ENCODE peak calls at places on chromosomes 11 and 22, in five cellular contexts. C is K562, M is GM12878, A is A549, U is HepG2. Y is an unnamed sample.
A peak's percentile ranks its signal among the peaks of the same experiment; 100 is the strongest.

GRCh38 chr11:118212781-118213565 is 11.8 kb downstream of the JAML start:
- DNase-seq in M (no peak), A (no peak), U (no peak), C (no peak), Y (no peak)

GRCh38 chr11:128040603-128041002 is 546.8 kb downstream of the ETS1 start:
- DNase-seq in C (no peak), U (no peak), A (no peak), M (no peak), Y (no peak)

GRCh38 chr11:107468596-107468995 is 11.0 kb upstream of the CWF19L2 start:
- DNase-seq in U (no peak), M (no peak), C (peak; percentile 18), A (no peak), Y (no peak)

GRCh38 chr11:109865558-109866186 is 227.5 kb upstream of the ZC3H12C start:
- DNase-seq in M (no peak), A (no peak), C (no peak), U (no peak), Y (peak; percentile 21)

GRCh38 chr22:46376908-46377565 is 41.5 kb downstream of the TRMU start:
- DNase-seq in U (peak; percentile 21), M (no peak), C (no peak), A (no peak), Y (no peak)

GRCh38 chr11:61173456-61173855 is 12.2 kb upstream of the VPS37C start:
- DNase-seq in A (no peak), M (no peak), U (peak; percentile 41), C (peak; percentile 46), Y (no peak)

GRCh38 chr22:44112191-44112590 is 68.5 kb upstream of the PARVG start:
- DNase-seq in M (no peak), A (no peak), U (no peak), C (no peak), Y (no peak)

GRCh38 chr11:109027851-109028250 is 363.0 kb downstream of the DDX10 start:
- DNase-seq in C (no peak), U (no peak), A (no peak), M (no peak), Y (no peak)

GRCh38 chr11:32382339-32383049 is 52.8 kb downstream of the WT1 start:
- DNase-seq in M (no peak), A (no peak), C (no peak), U (no peak), Y (no peak)

GRCh38 chr11:61058583-61059259 is 43.6 kb upstream of the CD5 start:
- DNase-seq in A (no peak), U (no peak), M (no peak), C (no peak), Y (no peak)

GRCh38 chr11:62555464-62556092 is 9.0 kb upstream of the AHNAK start:
- DNase-seq in M (peak; percentile 92), A (peak; percentile 26), U (no peak), C (peak; percentile 63), Y (peak; percentile 32)

GRCh38 chr11:20035701-20036601 is 124.3 kb downstream of the DBX1 start:
- DNase-seq in U (peak; percentile 91), C (peak; percentile 40), A (peak; percentile 96), M (no peak), Y (no peak)

GRCh38 chr11:115654792-115655191 is 150.6 kb upstream of the CADM1 start:
- DNase-seq in C (no peak), M (no peak), U (no peak), A (no peak), Y (no peak)

GRCh38 chr11:115653076-115653475 is 148.9 kb upstream of the CADM1 start:
- DNase-seq in U (no peak), C (no peak), A (no peak), M (no peak), Y (no peak)

GRCh38 chr11:115653926-115654325 is 149.7 kb upstream of the CADM1 start:
- DNase-seq in M (no peak), A (no peak), U (no peak), C (no peak), Y (no peak)

GRCh38 chr11:115652501-115652900 is 148.3 kb upstream of the CADM1 start:
- DNase-seq in U (no peak), A (no peak), C (no peak), M (no peak), Y (no peak)

GRCh38 chr11:115652094-115652493 is 147.9 kb upstream of the CADM1 start:
- DNase-seq in M (no peak), C (no peak), U (no peak), A (no peak), Y (no peak)
- TF ChIP-seq REST in M (no peak), C (no peak), U (no peak), A (no peak), Y (no peak)

DNA sequence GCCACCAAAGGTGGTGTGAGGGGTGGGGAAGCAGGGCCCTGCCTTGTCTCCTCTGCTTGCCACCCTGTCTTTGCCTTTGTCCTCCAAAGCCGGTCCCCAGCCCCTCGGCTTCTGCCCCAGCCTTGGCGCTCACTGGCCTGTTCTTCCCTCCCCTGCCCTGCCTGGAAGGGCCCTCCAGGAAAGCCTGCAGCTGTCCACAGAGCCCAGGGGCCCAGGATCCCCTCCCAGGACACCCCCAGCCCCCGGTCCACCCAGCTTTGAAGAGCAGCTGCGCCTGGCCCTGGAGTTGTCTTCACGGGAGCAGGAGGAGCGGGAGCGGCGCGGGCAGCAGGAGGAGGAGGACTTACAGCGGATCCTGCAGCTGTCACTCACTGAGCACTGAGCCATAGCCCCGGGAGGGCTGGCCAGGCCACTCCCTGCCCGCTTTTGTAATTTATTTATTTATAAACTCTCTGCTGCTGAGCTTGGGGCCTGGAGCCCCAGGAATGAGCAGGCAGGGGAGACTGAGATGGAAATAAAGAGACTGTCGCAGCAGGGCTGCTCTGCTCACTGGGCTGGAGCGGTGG is 1.3 kb upstream of the SSH3 start:
- DNase-seq in A (no peak), C (no peak), M (no peak), U (no peak), Y (peak; percentile 83)
- H3K4me3 ChIP-seq in A (no peak overlapping the region), C (no peak overlapping the region), M (no peak overlapping the region), U (no peak overlapping the region), Y (peak overlapping the region; percentile 87)

GRCh38 chr11:123545726-123546125 is 108.7 kb downstream of the SCN3B start:
- DNase-seq in A (no peak), M (no peak), C (no peak), U (no peak), Y (no peak)

GRCh38 chr11:123544631-123545375 is 109.6 kb downstream of the SCN3B start:
- DNase-seq in C (no peak), A (no peak), U (no peak), M (no peak), Y (no peak)

GRCh38 chr11:123546515-123546914 is 107.9 kb downstream of the SCN3B start:
- DNase-seq in A (no peak), C (no peak), M (no peak), U (no peak), Y (no peak)

GRCh38 chr11:123547180-123547579 is 107.2 kb downstream of the SCN3B start:
- DNase-seq in C (no peak), U (no peak), A (no peak), M (peak; percentile 34), Y (no peak)

GRCh38 chr11:123543796-123544195 is 110.6 kb downstream of the SCN3B start:
- DNase-seq in A (no peak), U (no peak), M (no peak), C (no peak), Y (no peak)
- TF ChIP-seq JUNB in A (no peak), U (no peak), M (no peak), C (no peak), Y (no peak)

DNA sequence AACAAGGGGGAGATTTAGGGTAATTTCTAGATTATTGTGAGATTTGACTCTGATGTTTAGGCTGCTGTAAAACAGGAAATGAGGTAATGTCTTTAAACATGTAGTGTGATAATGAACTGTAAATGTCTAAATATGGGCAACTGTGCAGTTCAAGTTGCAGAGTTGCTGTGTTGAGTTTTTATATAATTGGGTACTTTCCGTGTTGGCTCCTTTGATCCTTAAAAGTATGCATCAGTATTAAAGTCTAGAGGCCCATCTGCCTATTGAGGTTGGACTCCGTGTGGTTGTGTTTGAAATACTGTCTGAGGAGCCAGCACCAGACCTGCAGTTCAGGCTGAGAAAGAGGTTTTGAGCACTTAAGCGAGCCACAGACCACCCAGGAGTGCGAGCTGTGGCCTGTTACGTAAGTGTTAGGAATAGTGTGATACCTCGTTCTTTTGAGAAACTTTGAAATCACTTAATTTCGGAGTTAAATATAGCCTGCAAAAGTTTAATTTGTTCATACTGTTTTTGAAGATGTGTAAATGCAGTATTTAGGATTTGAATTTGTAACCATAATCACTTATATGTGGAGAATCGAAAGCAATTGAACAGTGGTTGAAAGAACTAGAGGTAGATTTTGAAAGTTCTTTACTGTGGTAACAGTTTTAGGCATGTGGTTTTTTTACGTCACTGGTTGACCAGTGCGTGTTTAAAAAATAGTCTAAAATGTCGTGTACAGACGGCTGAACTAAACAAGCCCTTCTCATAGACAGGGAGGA is 9.0 kb downstream of the FAM118A start:
- DNase-seq in M (peak; percentile 46), A (no peak), C (no peak), U (no peak), Y (peak; percentile 20)
- TF ChIP-seq REST in M (no peak), A (no peak), C (no peak), U (no peak), Y (no peak)

GRCh38 chr22:28826921-28827320 is 26.6 kb upstream of the XBP1 start:
- DNase-seq in U (no peak), A (no peak), M (no peak), C (no peak), Y (no peak)
- H3K4me3 ChIP-seq in U (no peak overlapping the region), A (no peak overlapping the region), M (no peak overlapping the region), C (no peak overlapping the region), Y (no peak overlapping the region)

GRCh38 chr22:35411112-35411511 is 11.2 kb downstream of the MCM5 start:
- DNase-seq in M (peak; percentile 67), C (no peak), A (no peak), U (no peak), Y (no peak)
- TF ChIP-seq JUNB in M (no peak), C (no peak), A (no peak), U (no peak), Y (no peak)

DNA sequence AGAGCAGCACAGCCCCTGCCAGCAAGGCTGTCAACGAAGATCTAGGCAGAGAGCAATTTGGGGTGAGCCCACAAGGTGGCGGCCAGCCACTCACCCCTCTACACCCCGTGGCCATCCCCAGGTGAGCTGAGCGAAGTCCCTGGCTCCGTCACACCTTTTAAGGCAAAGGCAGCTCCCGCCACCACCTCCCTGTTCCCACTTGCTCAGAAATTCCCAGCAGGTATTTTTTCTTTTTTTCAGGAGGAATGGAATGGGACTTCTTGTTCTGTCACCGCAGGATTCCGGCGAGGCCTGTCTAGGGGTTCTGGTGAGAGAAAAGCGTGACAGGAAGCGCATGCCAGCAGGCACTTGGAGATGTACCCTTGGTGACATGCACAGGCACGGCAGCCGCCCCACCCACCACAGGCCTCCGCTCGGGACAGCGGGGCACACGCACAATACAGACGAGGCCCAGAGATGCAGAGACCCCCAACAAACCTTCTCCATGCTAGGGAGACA is 10.0 kb downstream of the RPL3 start:
- DNase-seq in A (no peak), U (no peak), C (peak; percentile 47), M (no peak), Y (peak; percentile 89)
- TF ChIP-seq REST in A (no peak), U (no peak), C (no peak), M (no peak), Y (no peak)

GRCh38 chr11:117180661-117181585 is 2.4 kb downstream of the SIDT2 start:
- DNase-seq in M (peak; percentile 46), A (peak; percentile 66), C (peak; percentile 75), U (peak; percentile 76), Y (peak; percentile 95)

GRCh38 chr11:117178210-117179034 is at the start of gene SIDT2:
- DNase-seq in A (peak; percentile 76), U (peak; percentile 83), C (peak; percentile 86), M (peak; percentile 75), Y (peak; percentile 98)

GRCh38 chr11:117179048-117179999 is 781 bp downstream of the SIDT2 start:
- DNase-seq in A (peak; percentile 33), C (peak; percentile 65), U (no peak), M (peak; percentile 45), Y (no peak)

GRCh38 chr11:117181586-117182550 is 3.3 kb downstream of the SIDT2 start:
- DNase-seq in M (no peak), A (no peak), U (no peak), C (no peak), Y (no peak)

GRCh38 chr11:117180020-117180419 is 1.5 kb downstream of the SIDT2 start:
- DNase-seq in C (no peak), M (no peak), A (no peak), U (no peak), Y (no peak)
- H3K4me3 ChIP-seq in C (peak overlapping the region; percentile 49), M (peak overlapping the region; percentile 90), A (no peak overlapping the region), U (peak overlapping the region; percentile 82), Y (peak overlapping the region; percentile 95)